ENCODE peak calls at places on chromosomes 16 and 17, in eight cellular contexts. T is tibial nerve, X is activated T-helper 1 cell treated with Interleukin-2 at 50 U/mL for 16 hours, B is H4, A is stomach, O is SW480, U is head of caudate nucleus, K is endothelial cell. S is an unnamed sample.

GRCh38 chr16:4081035-4081434 is 35.2 kb downstream of the ADCY9 start:
- DNase-seq in X (no peak), U (no peak), A (no peak), T (no peak), B (no peak), O (no peak), K (no peak), S (no peak)

GRCh38 chr17:11238710-11239109 is 2.3 kb upstream of the SHISA6 start:
- DNase-seq in X (no peak), A (no peak), T (no peak), K (no peak), U (no peak), B (no peak), O (peak; percentile 9), S (no peak)

GRCh38 chr16:1999866-2000514 is 9.6 kb downstream of the ZNF598 start:
- DNase-seq in O (no peak), T (no peak), B (no peak), U (peak; percentile 37), X (no peak), A (no peak), K (no peak), S (no peak)

GRCh38 chr16:86044881-86045600 is 146.1 kb downstream of the IRF8 start:
- DNase-seq in T (no peak), K (no peak), X (peak; percentile 4), U (no peak), A (peak; percentile 67), O (peak; percentile 49), B (no peak), S (no peak)

GRCh38 chr17:42132941-42133340 is 10.3 kb downstream of the HSPB9 start:
- DNase-seq in B (peak; percentile 94), K (no peak), U (peak; percentile 57), A (peak; percentile 81), X (no peak), O (peak; percentile 76), T (no peak), S (no peak)

GRCh38 chr17:81703747-81704654 is 834 bp downstream of the MRPL12 start:
- DNase-seq in U (no peak), K (no peak), T (no peak), X (no peak), O (no peak), A (no peak), B (no peak), S (no peak)

GRCh38 chr16:593406-593805 is 3.5 kb downstream of the RAB40C start:
- DNase-seq in T (no peak), X (no peak), B (no peak), U (no peak), K (no peak), A (peak; percentile 83), O (peak; percentile 89), S (no peak)

GRCh38 chr16:50257876-50258275 is 8.5 kb upstream of the ADCY7 start:
- DNase-seq in T (no peak), O (no peak), X (no peak), B (no peak), A (peak; percentile 5), U (no peak), K (no peak), S (no peak)

GRCh38 chr17:2025622-2026309 is 632 bp upstream of the RTN4RL1 start:
- DNase-seq in A (peak; percentile 81), K (peak; percentile 77), X (no peak), T (peak; percentile 60), B (peak; percentile 36), O (peak; percentile 75), U (peak; percentile 65), S (peak; percentile 60)

GRCh38 chr17:10105513-10106001 is 92.8 kb downstream of the GAS7 start:
- DNase-seq in U (no peak), O (peak; percentile 28), A (no peak), T (no peak), B (peak; percentile 63), X (no peak), K (no peak), S (no peak)

GRCh38 chr16:26598061-26598460 is 468.7 kb upstream of the C16orf82 start:
- DNase-seq in O (peak; percentile 57), A (no peak), X (peak; percentile 15), K (no peak), U (peak; percentile 26), B (no peak), T (no peak), S (no peak)